ENCODE peak calls at places on chromosomes 16 and 17, in eight cellular contexts. P is endothelial cell; Z is HT-29; L is activated naive CD4-positive, alpha-beta T cell treated with Interleukin-2 at 50 U/mL for 16 hours; H is HS-27A; F is small intestine; X is HEK293T; V is HuH-7.5. S is an unnamed sample.

GRCh38 chr16:89925596-89926079 is 2.5 kb downstream of the TUBB3 start:
- DNase-seq in H (no peak), F (no peak), L (peak; percentile 6), V (peak; percentile 64), Z (no peak), X (peak; percentile 30), P (no peak), S (no peak)

GRCh38 chr16:67613808-67614207 is 31.1 kb upstream of the CARMIL2 start:
- DNase-seq in P (peak; percentile 26), H (no peak), Z (peak; percentile 10), X (no peak), L (no peak), V (no peak), F (no peak), S (no peak)

GRCh38 chr17:15475620-15476354 is 8.4 kb upstream of the CDRT4 start:
- DNase-seq in X (no peak), F (no peak), V (no peak), P (no peak), L (no peak), H (no peak), Z (no peak), S (no peak)

GRCh38 chr16:23052908-23053580 is 96.2 kb downstream of the USP31 start:
- DNase-seq in L (no peak), H (no peak), X (no peak), Z (no peak), P (no peak), F (no peak), V (no peak), S (no peak)

GRCh38 chr17:57999496-58000017 is 7.5 kb downstream of the SRSF1 start:
- DNase-seq in L (no peak), Z (peak; percentile 86), X (peak; percentile 35), F (peak; percentile 77), H (no peak), P (no peak), V (no peak), S (peak; percentile 77)

GRCh38 chr17:50112694-50113093 is 17.3 kb downstream of the SAMD14 start:
- DNase-seq in P (no peak), L (no peak), V (no peak), Z (no peak), X (no peak), F (peak; percentile 32), H (no peak), S (no peak)

GRCh38 chr17:60817187-60817586 is 139.5 kb downstream of the BCAS3 start:
- DNase-seq in P (no peak), H (no peak), Z (no peak), L (no peak), F (no peak), V (no peak), X (no peak), S (peak; percentile 6)

GRCh38 chr17:59165933-59166342 is 10.4 kb downstream of the PRR11 start:
- DNase-seq in L (peak; percentile 49), X (peak; percentile 63), P (peak; percentile 60), V (peak; percentile 39), H (no peak), Z (peak; percentile 73), F (peak; percentile 69), S (peak; percentile 52)

GRCh38 chr17:80086081-80086480 is 15.3 kb upstream of the GAA start:
- DNase-seq in Z (peak; percentile 42), X (no peak), P (no peak), L (no peak), F (no peak), V (no peak), H (no peak), S (no peak)

GRCh38 chr17:19327039-19327776 is 35.3 kb downstream of the B9D1 start:
- DNase-seq in X (no peak), V (no peak), F (no peak), Z (peak; percentile 36), L (no peak), H (peak; percentile 100), P (no peak), S (no peak)

GRCh38 chr17:41907185-41907556 is 11.6 kb downstream of the ACLY start:
- DNase-seq in X (no peak), H (no peak), F (no peak), L (no peak), V (no peak), P (no peak), Z (no peak), S (no peak)

GRCh38 chr16:25037632-25038031 is 22.5 kb upstream of the ARHGAP17 start:
- DNase-seq in V (no peak), F (no peak), X (no peak), P (no peak), H (no peak), L (no peak), Z (no peak), S (no peak)

GRCh38 chr16:4097826-4098240 is 18.4 kb downstream of the ADCY9 start:
- DNase-seq in Z (no peak), V (no peak), L (no peak), X (no peak), P (no peak), H (no peak), F (peak; percentile 70), S (no peak)

GRCh38 chr17:33389506-33390141 is 96.5 kb upstream of the ASIC2 start:
- DNase-seq in H (no peak), V (no peak), Z (no peak), F (no peak), L (no peak), P (no peak), X (no peak), S (no peak)

GRCh38 chr17:75688209-75688771 is 21.2 kb downstream of the SAP30BP start:
- DNase-seq in H (no peak), L (no peak), F (no peak), V (no peak), Z (no peak), X (no peak), P (no peak), S (no peak)

GRCh38 chr17:52965856-52966255 is 807.3 kb upstream of the CA10 start:
- DNase-seq in Z (no peak), L (no peak), F (no peak), H (no peak), V (no peak), P (no peak), X (no peak), S (no peak)

GRCh38 chr17:27540300-27541105 is 84.3 kb downstream of the KSR1 start:
- DNase-seq in H (no peak), V (no peak), L (no peak), P (no peak), Z (peak; percentile 60), X (no peak), F (peak; percentile 74), S (peak; percentile 81)

GRCh38 chr17:42325026-42325425 is 36.7 kb downstream of the STAT5A start:
- DNase-seq in Z (peak; percentile 34), P (no peak), L (no peak), F (no peak), X (no peak), H (peak; percentile 54), V (no peak), S (no peak)

GRCh38 chr17:11298401-11298800 is 57.4 kb downstream of the SHISA6 start:
- DNase-seq in Z (no peak), X (no peak), L (no peak), V (no peak), P (no peak), H (no peak), F (no peak), S (no peak)

GRCh38 chr16:89971495-89972243 is 23.1 kb downstream of the DEF8 start:
- DNase-seq in L (no peak), X (no peak), V (peak; percentile 66), F (no peak), Z (no peak), H (no peak), P (peak; percentile 33), S (no peak)

GRCh38 chr17:372157-373152 is 19.8 kb upstream of the RPH3AL start:
- DNase-seq in X (no peak), H (no peak), F (peak; percentile 17), L (no peak), V (no peak), Z (peak; percentile 40), P (no peak), S (no peak)

GRCh38 chr17:28053725-28054124 is 11.2 kb downstream of the NLK start:
- DNase-seq in Z (no peak), H (no peak), X (no peak), P (no peak), F (no peak), V (no peak), L (no peak), S (no peak)

GRCh38 chr16:58123896-58124600 is 5.1 kb downstream of the CFAP20 start:
- DNase-seq in X (no peak), P (no peak), Z (no peak), H (no peak), F (peak; percentile 78), V (no peak), L (no peak), S (no peak)

GRCh38 chr17:18381158-18381952 is 3.8 kb downstream of the EVPLL start:
- DNase-seq in F (peak; percentile 61), H (no peak), V (no peak), Z (no peak), L (no peak), X (no peak), P (no peak), S (no peak)

GRCh38 chr17:18919963-18920362 is 32.0 kb upstream of the SLC5A10 start:
- DNase-seq in X (no peak), L (no peak), P (no peak), V (no peak), H (no peak), F (peak; percentile 86), Z (no peak), S (no peak)

GRCh38 chr16:11302977-11303376 is 21.8 kb upstream of the PRM1 start:
- DNase-seq in Z (no peak), F (no peak), P (no peak), V (no peak), H (no peak), X (no peak), L (no peak), S (no peak)

GRCh38 chr16:4288148-4288921 is 15.5 kb upstream of the TFAP4 start:
- DNase-seq in P (peak; percentile 79), F (peak; percentile 69), L (peak; percentile 81), X (peak; percentile 77), H (no peak), V (no peak), Z (peak; percentile 81), S (peak; percentile 67)

GRCh38 chr17:35907266-35907637 is 23.3 kb downstream of the RDM1 start:
- DNase-seq in Z (no peak), F (no peak), P (no peak), L (no peak), V (no peak), H (no peak), X (no peak), S (no peak)

GRCh38 chr17:35313875-35314409 is 59.5 kb downstream of the SLFN11 start:
- DNase-seq in F (no peak), H (no peak), L (no peak), V (no peak), X (no peak), Z (no peak), P (peak; percentile 6), S (no peak)

GRCh38 chr16:77618011-77618410 is 104.3 kb upstream of the NUDT7 start:
- DNase-seq in Z (no peak), H (no peak), F (no peak), L (no peak), X (no peak), V (no peak), P (no peak), S (no peak)

S was measured in NCI-H460.